ENCODE peak calls at places on chromosomes 3 and 15, in nine cellular contexts. D is astrocyte of the hippocampus; B is astrocyte; N is sciatic nerve; S is aorta; X is SJSA1; V is adrenal gland; Q is T-cell; O is CD8-positive, alpha-beta memory T cell. F is an unnamed sample.

GRCh38 chr3:188174309-188175044 is 20.5 kb downstream of the LPP start:
- DNase-seq in D (no peak), B (no peak), N (no peak), S (no peak), X (no peak), V (no peak), Q (no peak), O (no peak), F (no peak)

GRCh38 chr15:38826880-38827279 is 262.3 kb upstream of the RASGRP1 start:
- DNase-seq in D (no peak), B (no peak), N (no peak), S (no peak), X (no peak), V (no peak), Q (no peak), O (no peak), F (no peak)

GRCh38 chr15:95226835-95227234 is 995.5 kb downstream of the MCTP2 start:
- DNase-seq in D (no peak), B (no peak), N (no peak), S (no peak), X (no peak), V (no peak), Q (no peak), O (no peak), F (no peak)

GRCh38 chr3:64351713-64352595 is 126.7 kb upstream of the PRICKLE2 start:
- DNase-seq in D (peak; percentile 85), B (peak; percentile 85), N (no peak), S (no peak), X (peak; percentile 78), V (peak; percentile 33), Q (no peak), O (no peak), F (no peak)

GRCh38 chr3:157573281-157573680 is 70.1 kb upstream of the VEPH1 start:
- DNase-seq in D (no peak), B (peak; percentile 8), N (no peak), S (no peak), X (no peak), V (no peak), Q (no peak), O (no peak), F (no peak)

GRCh38 chr3:157313186-157313585 is 123.5 kb upstream of the PTX3 start:
- DNase-seq in D (no peak), B (no peak), N (no peak), S (no peak), X (no peak), V (no peak), Q (no peak), O (no peak), F (no peak)

GRCh38 chr3:102235679-102236078 is 199.1 kb upstream of the ZPLD1 start:
- DNase-seq in D (peak; percentile 10), B (no peak), N (no peak), S (no peak), X (peak; percentile 46), V (no peak), Q (no peak), O (no peak), F (no peak)

GRCh38 chr3:111723293-111723963 is 128.3 kb upstream of the ZBED2 start:
- DNase-seq in D (peak; percentile 68), B (peak; percentile 92), N (no peak), S (no peak), X (no peak), V (no peak), Q (no peak), O (no peak), F (no peak)

GRCh38 chr3:139979991-139980390 is 45.0 kb downstream of the CLSTN2 start:
- DNase-seq in D (no peak), B (no peak), N (no peak), S (no peak), X (no peak), V (no peak), Q (no peak), O (no peak), F (no peak)

GRCh38 chr15:90708516-90708915 is 8.6 kb upstream of the BLM start:
- DNase-seq in D (peak; percentile 17), B (no peak), N (no peak), S (no peak), X (no peak), V (no peak), Q (no peak), O (no peak), F (no peak)

GRCh38 chr3:40504636-40505430 is 1.0 kb upstream of the ZNF620 start:
- DNase-seq in D (peak; percentile 82), B (peak; percentile 94), N (no peak), S (peak; percentile 57), X (peak; percentile 71), V (peak; percentile 83), Q (no peak), O (no peak), F (no peak)

GRCh38 chr3:67790043-67790442 is 135.6 kb upstream of the SUCLG2 start:
- DNase-seq in D (peak; percentile 38), B (peak; percentile 7), N (no peak), S (no peak), X (no peak), V (peak; percentile 70), Q (peak; percentile 53), O (peak; percentile 28), F (peak; percentile 63)

F was measured in naive thymus-derived CD8-positive, alpha-beta T cell.